ENCODE peak calls at places on chromosomes 12 and 14, in four cellular contexts. Z, Y, P and V are unnamed samples.

GRCh38 chr12:88691811-88692210 is 111.5 kb upstream of the KITLG start:
- DNase-seq in P (no peak), Y (no peak), Z (no peak), V (no peak)

GRCh38 chr14:35197015-35197414 is 74.7 kb downstream of the PRORP start:
- DNase-seq in Y (no peak), P (no peak), Z (no peak), V (no peak)

GRCh38 chr12:18905134-18905533 is 167.2 kb downstream of the CAPZA3 start:
- DNase-seq in P (no peak), Z (no peak), Y (no peak), V (no peak)

GRCh38 chr12:31225656-31226535 is 100.1 kb downstream of the SINHCAF start:
- DNase-seq in Y (no peak), P (no peak), Z (no peak), V (no peak)

GRCh38 chr12:57765003-57765697 is 1.7 kb downstream of the CYP27B1 start:
- DNase-seq in Y (peak; percentile 63), P (no peak), Z (no peak), V (peak; percentile 46)

GRCh38 chr12:12902036-12902435 is 10.7 kb downstream of the GPRC5A start:
- DNase-seq in Z (no peak), Y (no peak), P (no peak), V (no peak)

GRCh38 chr14:105974902-105975301 is 448.5 kb downstream of the TMEM121 start:
- DNase-seq in P (no peak), Z (no peak), Y (no peak), V (peak; percentile 59)

GRCh38 chr14:52049721-52050588 is 18.9 kb downstream of the NID2 start:
- DNase-seq in Z (no peak), P (no peak), Y (no peak), V (no peak)

GRCh38 chr12:95515197-95515596 is 36.1 kb downstream of the USP44 start:
- DNase-seq in P (no peak), Z (no peak), Y (no peak), V (no peak)

GRCh38 chr12:95518976-95519375 is 32.3 kb downstream of the USP44 start:
- DNase-seq in Z (no peak), Y (no peak), P (no peak), V (no peak)

GRCh38 chr12:95516757-95517156 is 34.5 kb downstream of the USP44 start:
- DNase-seq in Z (no peak), Y (no peak), P (no peak), V (no peak)

GRCh38 chr12:95522692-95523091 is 28.6 kb downstream of the USP44 start:
- DNase-seq in Z (no peak), P (no peak), Y (no peak), V (no peak)

GRCh38 chr12:95520825-95521224 is 30.5 kb downstream of the USP44 start:
- DNase-seq in P (no peak), Y (no peak), Z (no peak), V (no peak)
- H3K9me3 ChIP-seq in P (no peaks in the 10 kb centered on the region), Y (no peaks in the 10 kb centered on the region), Z (no peaks in the 10 kb centered on the region), V (no peaks in the 10 kb centered on the region)

GRCh38 chr12:105332925-105333324 is 2.4 kb downstream of the C12orf75 start:
- DNase-seq in Y (no peak), P (no peak), Z (no peak), V (no peak)
- H3K4me3 ChIP-seq in Y (no peak overlapping the region), P (peak overlapping the region; percentile 46), Z (peak overlapping the region; percentile 92), V (no peak overlapping the region)

GRCh38 chr14:40987481-40987880 is 619.2 kb upstream of the LRFN5 start:
- DNase-seq in P (no peak), Y (no peak), Z (no peak), V (no peak)
- H3K9me3 ChIP-seq in P (peaks cover 8% of the 10 kb centered on the region), Y (peaks cover 4% of the 10 kb centered on the region), Z (no peaks in the 10 kb centered on the region), V (no peaks in the 10 kb centered on the region)

GRCh38 chr14:102437997-102438922 is 71.3 kb downstream of the ANKRD9 start:
- DNase-seq in Y (peak; percentile 88), P (peak; percentile 48), Z (peak; percentile 80), V (peak; percentile 43)
- H3K4me3 ChIP-seq in Y (peak overlapping the region; percentile 33), P (peak overlapping the region; percentile 29), Z (peak overlapping the region; percentile 11), V (no peak overlapping the region)

GRCh38 chr14:101055776-101056374 is 152.4 kb upstream of the RTL1 start:
- DNase-seq in Z (no peak), P (no peak), Y (no peak), V (no peak)
- H3K9me3 ChIP-seq in Z (peaks cover 3% of the 10 kb centered on the region), P (peaks cover 14% of the 10 kb centered on the region), Y (no peaks in the 10 kb centered on the region), V (no peaks in the 10 kb centered on the region)